ENCODE peak calls at places on chromosomes 4 and X, in eight cellular contexts. D is erythroblast; L is AG09319; C is OCI-LY7; V is progenitor cell of endocrine pancreas; G is activated T-helper 1 cell treated with anti-CD3 and anti-CD28 coated beads, Interleukin-12 subunit alpha, Interleukin-12 subunit beta, Interleukin-2, Interleukin-4 antibody, amounts not matched to agents 30 ng/mL and 10 ng/mL and 1 ng/mL, durations not matched to agents 14 hours and 24 hours and 36 hours; O is psoas muscle; K is pons. U is an unnamed sample.

GRCh38 chrX:22690116-22690515 is 309.6 kb upstream of the DDX53 start:
- DNase-seq in D (no peak), K (no peak), O (no peak), V (no peak), C (no peak), G (no peak), L (no peak), U (no peak)

GRCh38 chrX:51336584-51336983 is 4.0 kb downstream of the NUDT10 start:
- DNase-seq in O (no peak), L (peak; percentile 10), K (peak; percentile 37), C (peak; percentile 68), G (no peak), V (no peak), D (peak; percentile 1), U (peak; percentile 23)

GRCh38 chr4:74543983-74544382 is 99.0 kb downstream of the AREG start:
- DNase-seq in C (no peak), K (no peak), V (no peak), D (no peak), O (no peak), L (peak; percentile 49), G (no peak), U (no peak)

GRCh38 chr4:57071340-57071739 is 38.8 kb downstream of the IGFBP7 start:
- DNase-seq in L (no peak), V (no peak), O (peak; percentile 64), G (no peak), C (no peak), D (no peak), K (no peak), U (no peak)

GRCh38 chr4:92091335-92091734 is 212.4 kb upstream of the GRID2 start:
- DNase-seq in D (no peak), G (no peak), C (peak; percentile 5), K (no peak), V (no peak), O (no peak), L (no peak), U (no peak)

GRCh38 chr4:173057906-173058305 is 110.7 kb upstream of the GALNT7 start:
- DNase-seq in G (no peak), D (no peak), K (no peak), L (no peak), V (no peak), O (no peak), C (no peak), U (no peak)

GRCh38 chr4:40337081-40337480 is 1.9 kb downstream of the CHRNA9 start:
- DNase-seq in L (no peak), C (no peak), K (no peak), G (no peak), D (no peak), O (no peak), V (no peak), U (no peak)

GRCh38 chr4:120520761-120521160 is 401.8 kb downstream of the PRDM5 start:
- DNase-seq in K (no peak), O (no peak), D (no peak), V (no peak), G (no peak), L (no peak), C (no peak), U (no peak)

GRCh38 chr4:96983830-96984229 is 1143.9 kb downstream of the PDHA2 start:
- DNase-seq in C (no peak), L (no peak), V (no peak), D (no peak), O (no peak), K (no peak), G (no peak), U (no peak)

GRCh38 chr4:122167369-122167768 is 15.2 kb downstream of the BLTP1 start:
- DNase-seq in G (no peak), L (no peak), K (no peak), O (no peak), V (no peak), C (no peak), D (no peak), U (no peak)

GRCh38 chr4:8846864-8847263 is 24.8 kb downstream of the HMX1 start:
- DNase-seq in V (no peak), D (no peak), G (no peak), O (peak; percentile 24), L (no peak), K (no peak), C (no peak), U (no peak)

GRCh38 chr4:74364649-74365491 is at the start of gene EREG:
- DNase-seq in V (peak; percentile 20), O (no peak), D (peak; percentile 40), C (no peak), L (no peak), G (peak; percentile 0), K (no peak), U (no peak)

GRCh38 chr4:79906306-79906705 is 166.7 kb downstream of the ANTXR2 start:
- DNase-seq in D (no peak), V (no peak), L (no peak), G (no peak), C (no peak), O (no peak), K (no peak), U (peak; percentile 31)

GRCh38 chrX:47697171-47697570 is 38.2 kb upstream of the UXT start:
- DNase-seq in O (no peak), G (no peak), K (no peak), C (no peak), L (no peak), V (no peak), D (no peak), U (no peak)

GRCh38 chr4:128757712-128758111 is 51.8 kb upstream of the JADE1 start:
- DNase-seq in O (peak; percentile 84), G (no peak), L (no peak), V (no peak), C (peak; percentile 5), D (no peak), K (peak; percentile 4), U (no peak)